ENCODE peak calls at places on chromosomes 11 and 22, in five cellular contexts. D, V, Q, W and R are unnamed samples.

GRCh38 chr11:45809456-45810395 is 4.8 kb downstream of the SLC35C1 start:
- DNase-seq in D (no peak), V (no peak), Q (no peak), W (no peak), R (no peak)

GRCh38 chr11:110379936-110380335 is 49.8 kb upstream of the FDX1 start:
- DNase-seq in D (no peak), V (no peak), Q (no peak), W (no peak), R (no peak)

GRCh38 chr22:49671331-49672012 is 156.2 kb downstream of the BRD1 start:
- DNase-seq in D (no peak), V (no peak), Q (no peak), W (no peak), R (no peak)

GRCh38 chr11:106990322-106990721 is 28.0 kb downstream of the GUCY1A2 start:
- DNase-seq in D (no peak), V (no peak), Q (no peak), W (no peak), R (no peak)

GRCh38 chr11:96338910-96339703 is 3.9 kb downstream of the MAML2 start:
- DNase-seq in D (peak), V (peak), Q (no peak), W (peak), R (peak)

GRCh38 chr11:10592331-10592730 is 23.9 kb upstream of the LYVE1 start:
- DNase-seq in D (no peak), V (peak), Q (no peak), W (peak), R (peak)

GRCh38 chr11:126371595-126371994 is 16.1 kb downstream of the ST3GAL4 start:
- DNase-seq in D (no peak), V (no peak), Q (no peak), W (no peak), R (no peak)

GRCh38 chr11:70696076-70696475 is 297.7 kb downstream of the CTTN start:
- DNase-seq in D (no peak), V (no peak), Q (no peak), W (no peak), R (no peak)

GRCh38 chr22:44915441-44915840 is 94.4 kb downstream of the PHF21B start:
- DNase-seq in D (no peak), V (no peak), Q (no peak), W (no peak), R (no peak)

GRCh38 chr11:3170756-3171670 is 5.9 kb upstream of the OSBPL5 start:
- DNase-seq in D (no peak), V (no peak), Q (no peak), W (no peak), R (no peak)

GRCh38 chr22:44200855-44201550 is 20.3 kb downstream of the PARVG start:
- DNase-seq in D (no peak), V (no peak), Q (no peak), W (no peak), R (no peak)

GRCh38 chr11:34680918-34681554 is 60.1 kb downstream of the EHF start:
- DNase-seq in D (no peak), V (peak), Q (no peak), W (peak), R (peak)

GRCh38 chr22:29216873-29217666 is 11.4 kb downstream of the EMID1 start:
- DNase-seq in D (no peak), V (no peak), Q (no peak), W (no peak), R (no peak)

GRCh38 chr11:90426442-90426841 is 203.6 kb upstream of the CHORDC1 start:
- DNase-seq in D (no peak), V (no peak), Q (no peak), W (no peak), R (no peak)

GRCh38 chr22:46454910-46455269 is 82.5 kb downstream of the CELSR1 start:
- DNase-seq in D (no peak), V (no peak), Q (no peak), W (peak), R (peak)

GRCh38 chr11:78419327-78419726 is 1.7 kb upstream of the GAB2 start:
- DNase-seq in D (peak), V (peak), Q (peak), W (peak), R (peak)
- H3K4me3 ChIP-seq in D (no peak), V (no peak), Q (no peak), W (no peak), R (no peak)

DNA sequence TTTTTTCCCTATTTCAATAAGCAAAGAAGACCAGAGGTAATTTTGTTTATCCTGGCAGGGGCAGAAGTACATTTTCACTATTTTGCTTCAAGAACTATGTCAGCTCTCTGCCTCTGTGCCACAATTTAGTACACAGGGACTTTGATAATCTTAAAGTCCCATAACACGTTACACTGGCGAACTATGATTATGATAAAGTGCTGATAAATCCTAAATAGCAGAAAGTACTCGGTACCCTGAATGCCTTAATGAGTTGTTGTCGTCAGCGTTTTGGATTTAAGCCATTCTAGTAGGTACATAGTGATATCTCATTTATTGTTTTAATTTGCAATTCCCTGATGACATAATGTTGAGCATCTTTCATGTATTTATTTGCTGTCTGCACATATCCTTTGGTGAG is 16.6 kb upstream of the PHOX2A start:
- DNase-seq in D (no peak), V (no peak), Q (no peak), W (no peak), R (no peak)
- H3K4me3 ChIP-seq in D (no peak), V (no peak), Q (no peak), W (no peak), R (no peak)

GRCh38 chr11:64531906-64532312 is 59.1 kb upstream of the SLC22A12 start:
- DNase-seq in D (no peak), V (peak), Q (no peak), W (no peak), R (no peak)
- H3K4me3 ChIP-seq in D (no peak), V (no peak), Q (no peak), W (no peak), R (no peak)

GRCh38 chr11:14520902-14521151 is 641 bp upstream of the PSMA1 start:
- DNase-seq in D (no peak), V (no peak), Q (no peak), W (no peak), R (no peak)
- H3K4me3 ChIP-seq in D (peak), V (peak), Q (peak), W (peak), R (peak)

GRCh38 chr11:121458551-121458950 is 5.8 kb upstream of the SORL1-AS1 start:
- DNase-seq in D (no peak), V (no peak), Q (no peak), W (no peak), R (no peak)
- H3K4me3 ChIP-seq in D (no peak), V (no peak), Q (no peak), W (no peak), R (no peak)

GRCh38 chr11:121448431-121448941 is 3.6 kb upstream of the SORL1 start:
- DNase-seq in D (no peak), V (no peak), Q (no peak), W (no peak), R (no peak)
- H3K4me3 ChIP-seq in D (no peak), V (no peak), Q (no peak), W (no peak), R (no peak)

DNA sequence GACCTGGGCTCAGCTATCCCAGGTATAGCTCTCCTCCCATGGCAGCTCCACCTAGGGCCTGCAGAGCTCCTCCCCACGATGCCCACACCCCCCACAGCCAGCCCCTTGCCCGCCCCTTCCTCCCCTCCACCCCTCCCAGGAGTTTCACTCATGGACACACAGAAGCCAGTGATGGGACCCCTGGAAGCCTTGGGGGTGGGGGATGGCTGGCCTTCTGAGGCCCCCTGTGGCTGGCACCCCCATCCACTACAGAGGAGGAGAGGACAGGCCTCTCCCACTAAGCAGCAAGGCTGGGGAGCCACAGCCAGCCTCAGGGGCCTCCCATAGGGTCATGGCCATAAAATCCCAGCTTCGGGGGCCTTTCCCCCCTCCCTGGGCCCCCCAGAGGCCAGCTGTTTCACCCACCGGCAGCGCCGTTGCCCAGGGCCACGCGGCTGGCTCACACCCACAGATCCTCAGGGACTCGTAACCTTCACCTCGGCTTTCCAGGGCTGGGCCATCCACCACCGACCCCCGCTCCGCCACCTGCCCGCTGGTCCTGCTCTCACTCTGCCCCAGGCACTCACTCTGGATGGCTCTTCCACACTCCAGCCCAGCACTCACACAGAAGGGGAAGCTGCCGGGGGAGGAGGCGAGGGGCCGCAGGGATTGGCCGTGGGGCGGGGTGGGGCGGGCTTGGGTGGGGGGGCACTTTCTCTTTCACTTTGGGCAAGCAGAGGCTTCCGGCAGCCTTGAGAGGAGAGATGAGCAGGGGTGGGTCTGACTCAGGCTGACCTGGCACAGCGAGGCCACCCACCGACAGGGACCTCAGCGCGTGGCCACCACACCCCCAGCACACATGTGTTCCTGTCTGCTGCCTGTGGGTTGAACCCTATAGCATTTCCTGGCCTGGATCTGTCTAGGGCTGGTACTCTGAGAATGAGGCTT is 2.2 kb downstream of the SLC25A22 start:
- DNase-seq in D (peak), V (no peak), Q (no peak), W (peak), R (peak)
- H3K4me3 ChIP-seq in D (peak), V (no peak), Q (peak), W (peak), R (peak)